ENCODE peak calls at places on chromosomes 5 and 9, in four cellular contexts. S is GM12878, R is SK-N-SH, J is K562. G is an unnamed sample.

GRCh38 chr5:96927008-96927407 is 8.9 kb upstream of the LNPEP start:
- DNase-seq in J (no peak), S (no peak), R (no peak), G (no peak)

GRCh38 chr5:83475540-83476469 is 4.3 kb downstream of the VCAN start:
- DNase-seq in J (no peak), S (no peak), R (no peak), G (peak)

GRCh38 chr5:115542651-115543364 is 1.8 kb downstream of the FEM1C start:
- DNase-seq in R (no peak), J (no peak), S (no peak), G (no peak)

GRCh38 chr5:181069767-181070491 is 29.9 kb downstream of the BTNL9 start:
- DNase-seq in S (no peak), J (peak), R (no peak), G (no peak)

GRCh38 chr9:89021154-89021803 is 30.0 kb downstream of the S1PR3 start:
- DNase-seq in S (no peak), J (no peak), R (no peak), G (no peak)

GRCh38 chr9:78713746-78714405 is 417.0 kb downstream of the PSAT1 start:
- DNase-seq in J (no peak), S (no peak), R (no peak), G (no peak)

GRCh38 chr5:89967806-89968444 is 441.6 kb downstream of the CETN3 start:
- DNase-seq in R (no peak), S (no peak), J (no peak), G (no peak)

GRCh38 chr9:135076143-135076875 is 11.2 kb upstream of the OLFM1 start:
- DNase-seq in R (peak), S (no peak), J (no peak), G (no peak)

GRCh38 chr9:16329699-16330113 is 540.8 kb downstream of the BNC2 start:
- DNase-seq in S (no peak), R (no peak), J (no peak), G (no peak)

GRCh38 chr9:21607576-21607975 is 125.5 kb upstream of the IFNE start:
- DNase-seq in S (no peak), J (no peak), R (no peak), G (no peak)

GRCh38 chr9:120680579-120680978 is 33.7 kb downstream of the MEGF9 start:
- DNase-seq in J (no peak), S (no peak), R (no peak), G (no peak)

GRCh38 chr5:151153766-151154272 is 3.8 kb downstream of the ANXA6 start:
- DNase-seq in R (no peak), S (no peak), J (no peak), G (no peak)

GRCh38 chr9:134455951-134456739 is 129.9 kb downstream of the RXRA start:
- DNase-seq in R (peak), J (no peak), S (no peak), G (no peak)

GRCh38 chr9:133775951-133776905 is 38.1 kb upstream of the SARDH start:
- DNase-seq in J (no peak), S (no peak), R (no peak), G (no peak)

GRCh38 chr5:173595826-173596225 is 20.6 kb downstream of the BOD1 start:
- DNase-seq in J (no peak), R (no peak), S (no peak), G (no peak)

GRCh38 chr9:81028504-81028903 is 660.8 kb downstream of the TLE1 start:
- DNase-seq in R (no peak), S (no peak), J (no peak), G (peak)

GRCh38 chr9:91898451-91899433 is 51.3 kb downstream of the ROR2 start:
- DNase-seq in R (peak), S (no peak), J (peak), G (peak)

GRCh38 chr5:107654827-107655226 is 15.9 kb downstream of the EFNA5 start:
- DNase-seq in S (no peak), J (no peak), R (no peak), G (no peak)

GRCh38 chr5:93579561-93580386 is 1.2 kb downstream of the NR2F1-AS1 start:
- DNase-seq in R (peak), S (no peak), J (no peak), G (no peak)

GRCh38 chr5:65021527-65022226 is 252.9 kb downstream of the CWC27 start:
- DNase-seq in J (no peak), S (peak), R (no peak), G (no peak)

GRCh38 chr5:140372971-140373487 is 13.0 kb downstream of the SLC4A9 start:
- DNase-seq in J (peak), R (peak), S (no peak), G (peak)

GRCh38 chr5:60677831-60678664 is 21.9 kb downstream of the DEPDC1B start:
- DNase-seq in J (peak), S (peak), R (peak), G (peak)

GRCh38 chr9:13023498-13023897 is 248.7 kb downstream of the LURAP1L start:
- DNase-seq in S (no peak), J (no peak), R (no peak), G (peak)

GRCh38 chr5:78662323-78662722 is 13.8 kb upstream of the LHFPL2 start:
- DNase-seq in J (no peak), R (no peak), S (no peak), G (no peak)

GRCh38 chr5:9658726-9659125 is 28.6 kb upstream of the TAS2R1 start:
- DNase-seq in J (no peak), R (no peak), S (no peak), G (no peak)

GRCh38 chr5:87411586-87412416 is 929 bp downstream of the CCNH start:
- DNase-seq in R (peak), S (no peak), J (peak), G (peak)

GRCh38 chr5:79990205-79990597 is 861 bp downstream of the MTX3 start:
- DNase-seq in S (peak), J (no peak), R (no peak), G (no peak)

GRCh38 chr9:4955836-4956235 is 29.2 kb upstream of the JAK2 start:
- DNase-seq in S (no peak), R (no peak), J (no peak), G (no peak)

GRCh38 chr9:88737031-88737430 is 202.1 kb downstream of the NXNL2 start:
- DNase-seq in J (no peak), R (no peak), S (no peak), G (no peak)

GRCh38 chr9:34332370-34332964 is 3.1 kb downstream of the NUDT2 start:
- DNase-seq in J (peak), S (peak), R (peak), G (peak)

GRCh38 chr9:93820667-93821306 is 134.4 kb downstream of the BARX1 start:
- DNase-seq in R (peak), J (peak), S (no peak), G (peak)

GRCh38 chr5:177378884-177379883 is 5.0 kb upstream of the SLC34A1 start:
- DNase-seq in S (no peak), R (no peak), J (peak), G (peak)

GRCh38 chr5:100464418-100464817 is 70.8 kb upstream of the FAM174A start:
- DNase-seq in S (no peak), R (no peak), J (no peak), G (no peak)

GRCh38 chr5:1975406-1975715 is 92.6 kb upstream of the IRX4 start:
- DNase-seq in R (no peak), S (no peak), J (no peak), G (no peak)

GRCh38 chr5:56358703-56359428 is 125.7 kb upstream of the ANKRD55 start:
- DNase-seq in J (no peak), S (no peak), R (no peak), G (peak)

GRCh38 chr5:110362252-110362651 is 364.2 kb downstream of the TMEM232 start:
- DNase-seq in J (no peak), S (no peak), R (no peak), G (no peak)

GRCh38 chr9:77731930-77732329 is 83.8 kb upstream of the GNA14 start:
- DNase-seq in R (peak), S (peak), J (no peak), G (no peak)

GRCh38 chr5:126777257-126777973 is 479 bp downstream of the LMNB1 start:
- DNase-seq in R (peak), S (no peak), J (peak), G (peak)

GRCh38 chr5:92864591-92864990 is 716.4 kb downstream of the NR2F1-AS1 start:
- DNase-seq in R (no peak), J (no peak), S (no peak), G (no peak)

GRCh38 chr5:171744882-171745281 is 40.7 kb upstream of the SMIM23 start:
- DNase-seq in S (no peak), R (no peak), J (no peak), G (no peak)

GRCh38 chr5:137728048-137728447 is 7.8 kb downstream of the KLHL3 start:
- DNase-seq in J (no peak), R (no peak), S (no peak), G (no peak)
- TF ChIP-seq NFIC in J (no peak), R (no peak), S (no peak), G (no peak)

GRCh38 chr5:146337264-146337904 is 1.3 kb upstream of the POU4F3 start:
- DNase-seq in R (no peak), S (no peak), J (no peak), G (no peak)

GRCh38 chr5:146337928-146338327 is 711 bp upstream of the POU4F3 start:
- DNase-seq in S (no peak), R (no peak), J (no peak), G (no peak)

GRCh38 chr5:146340260-146341081 is 1.8 kb downstream of the POU4F3 start:
- DNase-seq in J (peak), R (no peak), S (no peak), G (peak)

GRCh38 chr5:146339715-146340259 is 1.1 kb downstream of the POU4F3 start:
- DNase-seq in S (no peak), J (no peak), R (no peak), G (no peak)

GRCh38 chr5:146338774-146339714 is at the start of gene POU4F3:
- DNase-seq in R (peak), S (no peak), J (no peak), G (no peak)
- TF ChIP-seq NFIC in R (no peak), S (no peak), J (no peak), G (no peak)

GRCh38 chr9:76599970-76600369 is 141.0 kb downstream of the GCNT1 start:
- DNase-seq in R (no peak), J (no peak), S (no peak), G (no peak)

GRCh38 chr9:76602191-76602590 is 143.2 kb downstream of the GCNT1 start:
- DNase-seq in J (no peak), S (no peak), R (no peak), G (no peak)

GRCh38 chr9:76604171-76604570 is 145.2 kb downstream of the GCNT1 start:
- DNase-seq in J (no peak), R (no peak), S (no peak), G (no peak)

GRCh38 chr9:76605271-76605670 is 146.3 kb downstream of the GCNT1 start:
- DNase-seq in S (peak), R (no peak), J (no peak), G (no peak)

DNA sequence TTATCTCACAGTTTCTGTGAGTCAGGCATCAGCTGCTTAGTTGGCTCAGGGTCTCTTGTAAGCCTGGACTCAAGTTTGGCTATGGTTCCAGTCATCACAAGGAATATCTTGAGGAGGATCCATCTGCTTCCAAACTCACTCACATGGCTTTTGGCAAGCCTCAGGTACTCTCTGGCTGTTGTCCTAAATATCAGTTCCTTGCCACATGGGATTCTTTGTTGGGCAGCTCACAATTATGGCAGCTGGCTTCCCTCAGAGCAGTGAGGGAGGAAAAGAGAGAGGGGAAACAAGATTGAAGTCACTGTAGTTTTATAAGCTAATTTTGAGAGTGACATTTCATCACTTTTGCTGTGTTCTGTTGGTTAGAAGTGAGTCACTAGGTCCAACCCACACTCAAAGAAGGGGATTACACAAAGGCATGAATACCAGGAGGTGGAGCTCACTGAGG is 144.5 kb downstream of the GCNT1 start:
- DNase-seq in S (no peak), J (no peak), R (no peak), G (no peak)
- TF ChIP-seq NFIC in S (no peak), J (no peak), R (no peak), G (no peak)

DNA sequence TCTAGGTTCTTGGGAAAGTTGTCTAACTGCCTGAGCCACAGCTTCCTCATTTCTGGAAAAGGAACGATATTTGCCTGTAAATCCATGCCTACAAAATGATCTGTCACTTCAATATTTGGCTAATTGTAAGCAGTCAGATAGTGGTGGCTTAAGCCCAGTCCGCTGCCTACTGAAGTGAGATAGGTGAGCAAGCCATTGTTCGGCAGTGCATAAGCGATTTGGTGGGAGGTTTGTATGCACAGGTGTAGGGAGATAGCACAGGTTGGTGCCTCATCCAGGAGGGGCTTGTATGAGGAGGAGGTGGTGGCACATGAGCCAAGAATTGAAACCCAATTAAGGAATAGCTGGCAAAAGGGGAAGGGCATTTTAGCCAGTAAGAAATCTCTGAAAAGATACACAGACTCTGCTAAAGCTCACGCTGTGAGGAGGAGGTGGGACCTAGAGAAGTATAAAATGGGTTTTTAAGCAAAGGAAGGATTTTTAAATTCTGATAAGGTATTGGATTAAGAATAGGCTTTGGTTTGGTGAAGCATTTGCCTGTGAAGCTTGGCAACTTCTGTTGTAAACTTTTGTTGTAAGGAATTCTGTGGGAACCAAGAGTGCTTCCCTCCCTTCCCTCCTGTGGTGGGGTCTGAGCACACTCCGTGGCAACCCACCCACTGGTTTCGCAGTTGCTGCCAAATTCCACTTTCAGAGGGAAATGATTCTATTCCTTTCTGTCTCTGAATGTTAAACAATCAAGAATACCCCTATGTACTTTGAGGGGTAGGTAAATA is 28.8 kb upstream of the GTF2H2C start:
- DNase-seq in J (no peak), S (no peak), R (no peak), G (no peak)
- TF ChIP-seq NFIC in J (no peak), S (no peak), R (no peak), G (no peak)

GRCh38 chr5:54900906-54901725 is 84.3 kb downstream of the ESM1 start:
- DNase-seq in R (no peak), J (no peak), S (no peak), G (no peak)
- TF ChIP-seq NFIC in R (no peak), J (no peak), S (no peak), G (no peak)

GRCh38 chr5:161271816-161272215 is 274.7 kb downstream of the GABRB2 start:
- DNase-seq in R (no peak), J (no peak), S (no peak), G (no peak)
- TF ChIP-seq NFIC in R (no peak), J (no peak), S (no peak), G (no peak)

DNA sequence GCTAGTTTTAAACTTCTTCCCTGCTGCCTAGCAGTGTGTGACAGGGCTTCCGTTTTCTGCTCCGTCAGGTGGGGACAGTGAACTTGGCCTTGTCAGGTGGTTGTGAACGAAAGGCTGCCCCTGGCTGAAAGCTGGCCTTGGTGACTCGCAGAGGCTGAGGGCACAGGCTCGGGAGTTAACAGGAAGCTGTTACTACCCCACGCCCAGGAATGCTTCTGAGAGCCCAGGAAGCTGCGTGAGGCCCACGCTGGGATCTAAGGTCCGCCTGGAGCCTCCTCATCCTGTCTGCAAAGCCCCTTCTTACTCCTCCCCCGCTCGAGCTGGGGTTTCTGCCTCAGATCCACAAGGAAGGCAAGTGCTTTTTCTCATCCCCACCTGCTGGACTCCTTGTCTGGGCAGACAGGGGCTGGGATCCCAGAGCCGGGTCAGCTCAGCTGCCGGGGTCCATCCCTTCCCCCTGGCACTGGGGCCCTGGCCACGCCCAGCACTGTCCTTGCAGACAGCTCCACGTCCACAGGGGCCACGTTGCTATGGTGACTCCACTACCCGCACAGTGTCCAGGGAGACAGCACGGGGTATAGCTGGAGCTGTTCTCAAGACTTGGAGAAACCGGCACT is 124.7 kb upstream of the TBC1D2 start:
- DNase-seq in R (peak), J (no peak), S (peak), G (no peak)
- TF ChIP-seq NFIC in R (no peak), J (no peak), S (no peak), G (no peak)

DNA sequence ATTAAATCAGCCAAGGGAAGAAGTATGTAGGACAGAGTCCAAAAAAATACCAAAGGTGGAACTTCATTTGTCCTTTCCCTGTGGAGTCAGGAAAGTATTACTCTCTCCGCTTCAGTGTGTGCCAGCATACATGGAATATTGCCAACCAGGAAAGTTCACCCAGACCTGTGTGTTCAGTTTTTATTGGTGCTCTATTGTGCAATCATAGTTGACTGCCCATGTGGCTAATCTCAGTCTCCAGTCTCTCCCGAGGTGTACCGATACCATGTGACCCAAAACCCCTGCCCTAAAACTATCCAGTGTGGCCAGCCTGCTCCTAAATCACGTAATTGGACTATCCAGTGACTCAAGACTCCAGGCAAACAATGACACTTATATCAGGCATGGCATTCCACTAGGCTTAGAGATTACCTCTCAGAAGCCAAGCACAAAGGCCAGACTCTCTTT is 38.8 kb downstream of the NFX1 start:
- DNase-seq in R (no peak), J (no peak), S (no peak), G (no peak)
- TF ChIP-seq NFIC in R (peak), J (no peak), S (no peak), G (no peak)

GRCh38 chr9:131721096-131721495 is 18.8 kb downstream of the RAPGEF1 start:
- DNase-seq in J (no peak), R (no peak), S (no peak), G (no peak)

GRCh38 chr9:131722260-131722659 is 17.6 kb downstream of the RAPGEF1 start:
- DNase-seq in S (no peak), R (peak), J (no peak), G (no peak)

GRCh38 chr9:131720330-131720729 is 19.5 kb downstream of the RAPGEF1 start:
- DNase-seq in S (no peak), J (no peak), R (no peak), G (no peak)

GRCh38 chr9:131717719-131718460 is 22.0 kb downstream of the RAPGEF1 start:
- DNase-seq in R (no peak), S (no peak), J (no peak), G (no peak)

GRCh38 chr9:131719262-131719908 is 20.5 kb downstream of the RAPGEF1 start:
- DNase-seq in J (no peak), R (peak), S (no peak), G (no peak)
- TF ChIP-seq NFIC in J (no peak), R (no peak), S (no peak), G (no peak)

G was measured in HepG2.